ENCODE peak calls at places on chromosomes 4 and X, in eight cellular contexts. Z is IMR-90; R is cardiac fibroblast; O is Caco-2; F is GM12864; S is BJ; L is CD4-positive, alpha-beta T cell; N is osteocyte. U is an unnamed sample.

GRCh38 chr4:14125375-14126129 is 498.0 kb upstream of the BOD1L1 start:
- DNase-seq in Z (no peak), R (no peak), O (no peak), F (peak), S (no peak), L (no peak), N (no peak), U (peak)

GRCh38 chr4:23789765-23790164 is 100.1 kb downstream of the PPARGC1A start:
- DNase-seq in Z (peak), R (peak), O (peak), F (no peak), S (peak), L (no peak), N (peak), U (peak)

GRCh38 chr4:188015025-188015778 is 19.6 kb downstream of the ZFP42 start:
- DNase-seq in Z (no peak), R (peak), O (peak), F (no peak), S (no peak), L (no peak), N (no peak), U (no peak)

GRCh38 chr4:142265536-142265935 is 580.6 kb downstream of the INPP4B start:
- DNase-seq in Z (peak), R (peak), O (no peak), F (no peak), S (peak), L (no peak), N (no peak), U (peak)

GRCh38 chrX:119604778-119605177 is 1.4 kb downstream of the NKRF start:
- DNase-seq in Z (no peak), R (no peak), O (no peak), F (no peak), S (no peak), L (no peak), N (no peak), U (no peak)

GRCh38 chr4:124591646-124592045 is 120.9 kb downstream of the ANKRD50 start:
- DNase-seq in Z (no peak), R (no peak), O (no peak), F (no peak), S (no peak), L (no peak), N (no peak), U (no peak)

GRCh38 chr4:90081432-90082195 is 45.6 kb upstream of the CCSER1 start:
- DNase-seq in Z (no peak), R (no peak), O (no peak), F (no peak), S (no peak), L (no peak), N (no peak), U (no peak)

GRCh38 chr4:128916832-128917231 is 107.3 kb downstream of the JADE1 start:
- DNase-seq in Z (no peak), R (no peak), O (no peak), F (peak), S (no peak), L (no peak), N (no peak), U (no peak)

GRCh38 chr4:92099851-92100250 is 203.9 kb upstream of the GRID2 start:
- DNase-seq in Z (no peak), R (peak), O (no peak), F (no peak), S (no peak), L (no peak), N (no peak), U (no peak)

GRCh38 chr4:172207258-172207657 is 394.1 kb downstream of the GALNTL6 start:
- DNase-seq in Z (no peak), R (no peak), O (no peak), F (no peak), S (no peak), L (no peak), N (no peak), U (no peak)

DNA sequence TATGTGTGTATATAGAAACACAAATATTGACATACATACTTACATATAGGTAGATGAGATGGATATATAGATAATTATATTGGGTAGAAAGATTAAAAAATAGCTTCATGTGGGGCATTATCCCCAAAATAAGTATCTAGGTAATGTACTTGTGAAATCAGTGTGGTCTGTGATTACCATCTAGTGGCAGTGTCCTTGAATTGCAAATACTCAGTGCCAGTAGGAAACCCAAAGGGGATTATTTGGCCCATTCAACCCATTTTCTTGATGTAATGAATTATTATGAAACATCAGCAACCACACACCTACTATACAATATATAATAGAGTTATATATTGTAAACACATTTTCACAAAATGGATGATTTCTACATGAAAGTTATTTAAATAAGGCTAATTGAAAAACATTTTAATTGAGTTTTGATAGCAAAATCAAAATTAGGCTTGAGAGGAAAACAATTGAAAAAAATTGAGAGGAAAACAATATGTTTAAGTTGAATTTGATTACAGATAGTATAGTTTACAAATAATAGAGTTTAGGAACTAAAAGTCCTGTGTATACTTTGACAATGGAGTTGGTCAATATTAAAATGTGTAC is 389.4 kb downstream of the GALNTL6 start:
- DNase-seq in Z (peak), R (peak), O (no peak), F (peak), S (peak), L (no peak), N (no peak), U (peak)
- TF ChIP-seq CTCF in Z (peak), R (peak), O (peak), F (peak), S (peak), L (no peak), N (peak), U (peak)

GRCh38 chrX:65534450-65535292 is at the start of gene LAS1L:
- DNase-seq in Z (peak), R (peak), O (peak), F (peak), S (peak), L (peak), N (peak), U (peak)
- TF ChIP-seq CTCF in Z (no peak), R (no peak), O (no peak), F (no peak), S (no peak), L (no peak), N (no peak), U (no peak)

DNA sequence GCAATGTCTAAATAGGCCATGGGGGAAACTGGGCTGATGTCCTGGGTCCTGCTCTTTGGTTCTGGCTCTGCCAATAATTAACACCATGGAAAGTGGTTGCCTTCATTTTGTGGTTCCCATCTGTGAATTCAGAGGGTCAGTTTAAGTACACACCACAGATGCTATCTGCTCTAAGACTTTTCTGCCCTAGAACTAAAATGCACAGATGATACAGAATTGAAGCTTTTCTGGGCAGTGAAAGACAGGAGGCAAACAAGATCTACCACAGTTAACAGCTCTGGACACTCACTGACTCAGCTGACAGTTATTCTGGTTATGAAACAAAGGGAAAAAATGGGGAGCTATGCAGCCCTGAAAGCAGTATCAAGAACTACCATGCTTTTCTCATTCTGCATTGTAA is 37.3 kb downstream of the APBB2 start:
- DNase-seq in Z (peak), R (peak), O (no peak), F (no peak), S (no peak), L (no peak), N (no peak), U (peak)
- TF ChIP-seq CTCF in Z (peak), R (peak), O (no peak), F (no peak), S (peak), L (no peak), N (peak), U (no peak)

DNA sequence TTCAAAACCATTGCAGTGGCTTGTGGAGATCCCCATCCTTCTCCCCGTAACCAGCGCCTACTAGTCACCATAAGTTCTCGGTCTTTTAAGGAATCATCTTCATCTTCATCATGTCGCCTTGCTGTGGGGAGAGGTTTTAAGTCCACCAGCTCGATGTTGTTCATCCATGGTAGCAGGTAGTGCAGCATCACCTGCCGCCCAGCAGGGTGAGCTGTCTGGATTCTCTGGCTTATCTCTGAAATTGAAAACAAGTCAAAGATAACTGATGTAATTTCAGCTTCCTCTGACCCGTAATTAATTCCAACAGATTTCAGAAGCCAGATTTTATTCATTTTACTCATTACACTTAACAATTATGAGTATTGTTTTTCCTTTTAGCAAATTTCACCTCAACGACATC is 67.4 kb downstream of the ZAR1 start:
- DNase-seq in Z (no peak), R (no peak), O (no peak), F (no peak), S (no peak), L (no peak), N (no peak), U (peak)
- TF ChIP-seq CTCF in Z (no peak), R (peak), O (peak), F (peak), S (peak), L (no peak), N (peak), U (peak)

U was measured in foreskin fibroblast.